ENCODE peak calls at places on chromosomes 16 and 17, in nine cellular contexts. V, M, C, J, F, D, Z, K and S are unnamed samples.

GRCh38 chr17:12568358-12569251 is 97.1 kb upstream of the MYOCD start:
- DNase-seq in F (no peak), J (no peak), C (peak), K (no peak), V (no peak), Z (no peak), M (no peak), D (no peak), S (peak)

GRCh38 chr17:62178579-62178978 is 113.5 kb upstream of the MED13 start:
- DNase-seq in D (no peak), M (no peak), C (peak), V (no peak), J (peak), K (peak), F (no peak), Z (no peak), S (peak)

GRCh38 chr16:66703359-66704215 is 7.0 kb upstream of the CMTM4 start:
- DNase-seq in Z (no peak), D (no peak), K (peak), J (no peak), C (peak), F (no peak), V (no peak), M (no peak), S (peak)

GRCh38 chr17:76630151-76630550 is 13.4 kb downstream of the ST6GALNAC1 start:
- DNase-seq in C (no peak), V (no peak), Z (no peak), J (no peak), M (no peak), K (no peak), F (no peak), D (no peak), S (no peak)

GRCh38 chr17:9890124-9890523 is 14.9 kb downstream of the RCVRN start:
- DNase-seq in F (peak), C (peak), V (no peak), M (no peak), Z (no peak), J (no peak), K (peak), D (no peak), S (peak)

GRCh38 chr16:29683543-29684090 is 4.6 kb downstream of the QPRT start:
- DNase-seq in C (no peak), F (no peak), K (no peak), Z (no peak), D (no peak), M (no peak), J (no peak), V (no peak), S (no peak)

GRCh38 chr17:45221081-45221996 is at the start of gene FMNL1:
- DNase-seq in V (no peak), J (no peak), M (no peak), Z (peak), D (peak), C (no peak), F (peak), K (no peak), S (no peak)

GRCh38 chr17:60463157-60463820 is 41.0 kb downstream of the CHCT1 start:
- DNase-seq in Z (no peak), J (no peak), D (no peak), M (no peak), K (peak), V (no peak), F (no peak), C (no peak), S (no peak)

GRCh38 chr17:50346313-50347086 is 574 bp downstream of the XYLT2 start:
- DNase-seq in V (peak), F (peak), J (no peak), K (no peak), D (no peak), Z (peak), C (peak), M (no peak), S (no peak)

GRCh38 chr16:68366062-68366461 is 55.2 kb downstream of the PRMT7 start:
- DNase-seq in V (no peak), M (no peak), J (no peak), Z (no peak), D (no peak), C (no peak), F (no peak), K (no peak), S (no peak)

GRCh38 chr17:58452738-58453137 is 35.4 kb upstream of the RNF43 start:
- DNase-seq in V (no peak), C (peak), Z (no peak), J (peak), F (no peak), K (no peak), M (no peak), D (no peak), S (peak)

GRCh38 chr17:5585814-5586558 is 1.7 kb upstream of the NLRP1 start:
- DNase-seq in Z (no peak), D (no peak), M (no peak), C (peak), K (no peak), F (no peak), V (no peak), J (peak), S (peak)

GRCh38 chr17:50511058-50511457 is 2.8 kb downstream of the MYCBPAP start:
- DNase-seq in J (peak), C (peak), Z (peak), D (no peak), V (no peak), M (no peak), K (peak), F (no peak), S (peak)

GRCh38 chr17:35460354-35460851 is 11.8 kb upstream of the SLFN13 start:
- DNase-seq in K (no peak), V (peak), Z (peak), J (no peak), D (peak), F (peak), M (no peak), C (peak), S (no peak)

GRCh38 chr16:84947996-84948854 is 63.1 kb downstream of the ZDHHC7 start:
- DNase-seq in F (no peak), C (no peak), Z (no peak), V (no peak), M (no peak), K (no peak), J (no peak), D (no peak), S (no peak)